ENCODE peak calls at places on chromosome 4, in seven cellular contexts. O, G, R, Y, L, U and D are unnamed samples.

GRCh38 chr4:577499-578450 is 1.7 kb upstream of the TMEM271 start:
- DNase-seq in O (no peak), L (no peak), R (peak; percentile 41), U (peak; percentile 1), G (no peak), Y (no peak), D (peak; percentile 2)

GRCh38 chr4:139297001-139297410 is 4.3 kb upstream of the NAA15 start:
- DNase-seq in U (peak; percentile 22), L (no peak), G (no peak), O (no peak), Y (no peak), R (no peak), D (no peak)

GRCh38 chr4:77473509-77473908 is 132.1 kb upstream of the CXCL13 start:
- DNase-seq in R (no peak), U (peak; percentile 10), L (no peak), G (no peak), O (peak; percentile 39), Y (no peak), D (no peak)

GRCh38 chr4:128302775-128303174 is 15.2 kb upstream of the PGRMC2 start:
- DNase-seq in O (no peak), U (no peak), G (no peak), Y (no peak), L (no peak), R (no peak), D (no peak)

GRCh38 chr4:86653237-86653865 is 59.2 kb downstream of the PTPN13 start:
- DNase-seq in L (no peak), Y (no peak), G (no peak), O (no peak), U (no peak), R (no peak), D (no peak)

GRCh38 chr4:148445071-148445902 is 3.1 kb upstream of the NR3C2 start:
- DNase-seq in Y (no peak), O (no peak), U (no peak), G (peak; percentile 73), L (peak; percentile 72), R (peak; percentile 78), D (no peak)

GRCh38 chr4:98110214-98110613 is 33.1 kb downstream of the STPG2 start:
- DNase-seq in U (no peak), Y (no peak), G (no peak), L (no peak), O (no peak), R (no peak), D (no peak)

GRCh38 chr4:95232358-95233156 is 316.2 kb downstream of the UNC5C start:
- DNase-seq in U (no peak), Y (no peak), R (no peak), G (no peak), L (no peak), O (no peak), D (no peak)

GRCh38 chr4:973431-974397 is at the start of gene DGKQ:
- DNase-seq in O (peak; percentile 77), L (peak; percentile 86), G (peak; percentile 89), U (peak; percentile 64), Y (peak; percentile 43), R (peak; percentile 90), D (peak; percentile 77)

GRCh38 chr4:47915378-47915777 is 995 bp upstream of the NFXL1 start:
- DNase-seq in O (no peak), Y (no peak), G (no peak), U (no peak), R (no peak), L (no peak), D (no peak)

GRCh38 chr4:85725727-85726170 is 250.8 kb downstream of the ARHGAP24 start:
- DNase-seq in G (peak; percentile 69), U (no peak), L (peak; percentile 58), R (no peak), O (peak; percentile 44), Y (no peak), D (no peak)

GRCh38 chr4:156931267-156931666 is 40.3 kb downstream of the PDGFC start:
- DNase-seq in Y (no peak), R (no peak), U (peak; percentile 69), L (no peak), G (no peak), O (peak; percentile 94), D (peak; percentile 95)

GRCh38 chr4:185219551-185220344 is 10.3 kb downstream of the SNX25 start:
- DNase-seq in G (peak; percentile 57), R (no peak), Y (no peak), U (peak; percentile 75), L (peak; percentile 58), O (peak; percentile 78), D (peak; percentile 81)

GRCh38 chr4:168631241-168632151 is 134.6 kb downstream of the PALLD start:
- DNase-seq in U (no peak), R (peak; percentile 83), O (peak; percentile 56), G (peak; percentile 78), L (peak; percentile 57), Y (no peak), D (peak; percentile 90)

GRCh38 chr4:137263206-137263605 is 269.1 kb downstream of the PCDH18 start:
- DNase-seq in G (no peak), R (no peak), L (no peak), U (no peak), Y (no peak), O (no peak), D (no peak)

GRCh38 chr4:77817304-77818076 is 1.7 kb downstream of the CNOT6L start:
- DNase-seq in U (peak; percentile 2), L (no peak), O (peak; percentile 9), R (no peak), Y (no peak), G (no peak), D (no peak)

GRCh38 chr4:132227349-132228165 is 921.5 kb upstream of the PCDH10 start:
- DNase-seq in U (no peak), L (no peak), R (peak; percentile 61), Y (no peak), O (peak; percentile 33), G (no peak), D (peak; percentile 18)

GRCh38 chr4:27666943-27667342 is 806.3 kb downstream of the STIM2 start:
- DNase-seq in U (no peak), R (no peak), G (no peak), O (no peak), L (no peak), Y (no peak), D (no peak)

GRCh38 chr4:176193898-176194297 is 1.5 kb downstream of the SPATA4 start:
- DNase-seq in Y (no peak), R (no peak), O (peak; percentile 57), U (peak; percentile 89), L (no peak), G (no peak), D (peak; percentile 67)

GRCh38 chr4:139791681-139792080 is 126.1 kb downstream of the MGST2 start:
- DNase-seq in Y (no peak), L (no peak), G (no peak), U (no peak), O (no peak), R (no peak), D (no peak)

GRCh38 chr4:35562831-35563230 is 681.5 kb downstream of the ARAP2 start:
- DNase-seq in L (no peak), O (no peak), U (no peak), G (no peak), R (no peak), Y (no peak), D (no peak)
- TF ChIP-seq CTCF in L (no peak), O (no peak), U (no peak), G (no peak), R (no peak), Y (no peak), D (no peak)

GRCh38 chr4:186948361-186949291 is 225.0 kb upstream of the FAT1 start:
- DNase-seq in U (peak; percentile 67), O (no peak), Y (no peak), R (peak; percentile 61), L (peak; percentile 25), G (peak; percentile 37), D (peak; percentile 32)
- TF ChIP-seq CTCF in U (peak; percentile 75), O (no peak), Y (no peak), R (peak; percentile 68), L (no peak), G (peak; percentile 24), D (peak; percentile 69)

GRCh38 chr4:151614532-151614931 is 146.3 kb downstream of the GATB start:
- DNase-seq in G (no peak), U (no peak), R (no peak), L (no peak), Y (no peak), O (no peak), D (no peak)

GRCh38 chr4:151613290-151613689 is 147.5 kb downstream of the GATB start:
- DNase-seq in R (no peak), U (no peak), Y (no peak), O (no peak), L (no peak), G (no peak), D (no peak)

GRCh38 chr4:151611960-151612359 is 148.8 kb downstream of the GATB start:
- DNase-seq in L (no peak), Y (no peak), R (no peak), O (no peak), G (no peak), U (no peak), D (no peak)

GRCh38 chr4:151606061-151606460 is 154.7 kb downstream of the GATB start:
- DNase-seq in U (no peak), G (no peak), R (no peak), L (peak; percentile 9), Y (no peak), O (no peak), D (no peak)

GRCh38 chr4:151610229-151610628 is 150.6 kb downstream of the GATB start:
- DNase-seq in L (no peak), Y (no peak), R (no peak), O (no peak), U (no peak), G (no peak), D (no peak)
- TF ChIP-seq CTCF in L (no peak), Y (no peak), R (no peak), O (no peak), U (no peak), G (no peak), D (no peak)

GRCh38 chr4:67700874-67701850 is at the start of gene UBA6:
- DNase-seq in R (peak; percentile 95), L (peak; percentile 96), G (peak; percentile 97), O (peak; percentile 93), Y (peak; percentile 90), U (peak; percentile 96), D (peak; percentile 96)
- TF ChIP-seq CTCF in R (peak; percentile 30), L (peak; percentile 32), G (peak; percentile 53), O (peak; percentile 42), Y (no peak), U (peak; percentile 74), D (peak; percentile 39)

GRCh38 chr4:6473264-6474052 is 1.0 kb upstream of the PPP2R2C start:
- DNase-seq in Y (no peak), R (no peak), L (no peak), O (no peak), U (no peak), G (no peak), D (no peak)

GRCh38 chr4:6472387-6473263 is at the start of gene PPP2R2C:
- DNase-seq in Y (no peak), U (no peak), R (peak; percentile 65), G (no peak), L (no peak), O (no peak), D (no peak)

GRCh38 chr4:6474705-6475457 is 2.5 kb upstream of the PPP2R2C start:
- DNase-seq in G (no peak), R (no peak), Y (no peak), L (no peak), O (no peak), U (no peak), D (no peak)

GRCh38 chr4:6475492-6476020 is 3.1 kb upstream of the PPP2R2C start:
- DNase-seq in G (no peak), U (no peak), O (no peak), Y (no peak), L (no peak), R (no peak), D (no peak)

GRCh38 chr4:6474053-6474568 is 1.7 kb upstream of the PPP2R2C start:
- DNase-seq in G (no peak), O (no peak), Y (no peak), R (no peak), L (no peak), U (no peak), D (no peak)
- TF ChIP-seq CTCF in G (no peak), O (peak; percentile 20), Y (no peak), R (no peak), L (no peak), U (peak; percentile 38), D (no peak)